ENCODE peak calls at places on chromosome X, in ten cellular contexts. V, B, M, A, E, U, Z, P, R and H are unnamed samples.

GRCh38 chrX:9576059-9576458 is 111.2 kb downstream of the TBL1X start:
- DNase-seq in V (no peak), B (no peak), M (no peak), A (no peak), E (no peak), U (no peak), Z (no peak), P (no peak), R (no peak), H (no peak)

GRCh38 chrX:70208479-70208878 is 26.0 kb upstream of the AWAT1 start:
- DNase-seq in V (no peak), B (no peak), M (no peak), A (no peak), E (no peak), U (no peak), Z (no peak), P (no peak), R (no peak), H (no peak)

GRCh38 chrX:99549381-99549780 is 860.7 kb downstream of the PCDH19 start:
- DNase-seq in V (no peak), B (no peak), M (no peak), A (no peak), E (no peak), U (no peak), Z (no peak), P (no peak), R (no peak), H (no peak)

GRCh38 chrX:53356186-53356585 is 66.3 kb downstream of the SMC1A start:
- DNase-seq in V (no peak), B (no peak), M (peak; percentile 21), A (no peak), E (no peak), U (peak; percentile 40), Z (no peak), P (peak; percentile 78), R (no peak), H (no peak)

GRCh38 chrX:53440631-53441517 is 6.7 kb upstream of the HSD17B10 start:
- DNase-seq in V (no peak), B (peak; percentile 72), M (peak; percentile 48), A (peak; percentile 59), E (peak; percentile 53), U (peak; percentile 27), Z (peak; percentile 82), P (no peak), R (peak; percentile 83), H (peak; percentile 92)

GRCh38 chrX:56728752-56729151 is 291 bp upstream of the NBDY start:
- DNase-seq in V (no peak), B (peak; percentile 20), M (peak; percentile 55), A (no peak), E (no peak), U (no peak), Z (no peak), P (no peak), R (no peak), H (no peak)

GRCh38 chrX:66008403-66008970 is 31.4 kb downstream of the VSIG4 start:
- DNase-seq in V (no peak), B (no peak), M (no peak), A (no peak), E (no peak), U (no peak), Z (no peak), P (no peak), R (no peak), H (no peak)

GRCh38 chrX:13903405-13903804 is 86.5 kb upstream of the GPM6B start:
- DNase-seq in V (no peak), B (no peak), M (no peak), A (no peak), E (no peak), U (no peak), Z (no peak), P (no peak), R (no peak), H (no peak)

GRCh38 chrX:8191022-8191421 is 20.0 kb upstream of the VCX2 start:
- DNase-seq in V (no peak), B (peak; percentile 65), M (no peak), A (no peak), E (no peak), U (no peak), Z (no peak), P (no peak), R (peak; percentile 50), H (no peak)

GRCh38 chrX:13087322-13088154 is 43.1 kb upstream of the FAM9C start:
- DNase-seq in V (peak; percentile 99), B (peak; percentile 45), M (peak; percentile 39), A (no peak), E (no peak), U (no peak), Z (no peak), P (no peak), R (no peak), H (no peak)

GRCh38 chrX:21723097-21723496 is 34.8 kb downstream of the SMPX start:
- DNase-seq in V (no peak), B (no peak), M (no peak), A (no peak), E (no peak), U (no peak), Z (no peak), P (no peak), R (no peak), H (no peak)

GRCh38 chrX:149074429-149074828 is 430.7 kb downstream of the IDS start:
- DNase-seq in V (peak; percentile 7), B (no peak), M (no peak), A (peak; percentile 13), E (no peak), U (no peak), Z (no peak), P (no peak), R (peak; percentile 32), H (no peak)

GRCh38 chrX:96685205-96686099 is 810 bp downstream of the DIAPH2 start:
- DNase-seq in V (no peak), B (peak; percentile 45), M (peak; percentile 42), A (no peak), E (peak; percentile 35), U (peak; percentile 39), Z (peak; percentile 66), P (no peak), R (peak; percentile 55), H (peak; percentile 68)

GRCh38 chrX:125646195-125646594 is 326.5 kb downstream of the TEX13C start:
- DNase-seq in V (no peak), B (no peak), M (peak; percentile 6), A (no peak), E (no peak), U (no peak), Z (no peak), P (no peak), R (no peak), H (no peak)

GRCh38 chrX:115058276-115058675 is 40.9 kb upstream of the IL13RA2 start:
- DNase-seq in V (no peak), B (no peak), M (no peak), A (no peak), E (no peak), U (no peak), Z (no peak), P (no peak), R (no peak), H (peak; percentile 58)

DNA sequence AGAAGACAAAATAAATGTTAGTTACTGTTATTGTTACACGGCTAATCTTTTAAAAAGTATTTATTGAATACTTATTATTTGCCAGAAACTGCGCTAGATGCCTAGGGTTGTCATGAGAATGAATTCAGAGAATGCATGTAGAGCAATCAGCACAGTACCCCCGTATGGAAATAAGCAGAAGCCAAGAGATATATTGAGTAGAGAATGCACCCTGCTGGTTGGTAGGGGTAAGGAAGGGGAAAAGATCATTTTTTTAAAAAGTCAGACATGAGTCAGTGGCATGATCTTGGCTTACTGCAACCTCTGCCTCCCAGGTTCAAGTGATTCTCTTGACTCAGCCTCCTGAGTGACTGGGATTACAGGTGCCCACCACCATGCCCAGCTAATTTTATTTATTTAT is 13.1 kb upstream of the DRP2 start:
- DNase-seq in V (no peak), B (no peak), M (peak; percentile 41), A (no peak), E (no peak), U (peak; percentile 58), Z (no peak), P (peak; percentile 30), R (no peak), H (no peak)
- TF ChIP-seq EP300 in V (no peak), B (no peak), M (no peak), A (no peak), E (no peak), U (no peak), Z (no peak), P (no peak), R (no peak), H (no peak)

GRCh38 chrX:137198040-137198439 is 164.2 kb upstream of the GPR101 start:
- DNase-seq in V (no peak), B (no peak), M (no peak), A (no peak), E (no peak), U (no peak), Z (no peak), P (no peak), R (no peak), H (no peak)

GRCh38 chrX:137195991-137196390 is 162.2 kb upstream of the GPR101 start:
- DNase-seq in V (no peak), B (no peak), M (no peak), A (no peak), E (no peak), U (no peak), Z (no peak), P (no peak), R (no peak), H (no peak)

GRCh38 chrX:137195296-137195695 is 161.5 kb upstream of the GPR101 start:
- DNase-seq in V (no peak), B (no peak), M (no peak), A (no peak), E (no peak), U (no peak), Z (no peak), P (no peak), R (no peak), H (no peak)

DNA sequence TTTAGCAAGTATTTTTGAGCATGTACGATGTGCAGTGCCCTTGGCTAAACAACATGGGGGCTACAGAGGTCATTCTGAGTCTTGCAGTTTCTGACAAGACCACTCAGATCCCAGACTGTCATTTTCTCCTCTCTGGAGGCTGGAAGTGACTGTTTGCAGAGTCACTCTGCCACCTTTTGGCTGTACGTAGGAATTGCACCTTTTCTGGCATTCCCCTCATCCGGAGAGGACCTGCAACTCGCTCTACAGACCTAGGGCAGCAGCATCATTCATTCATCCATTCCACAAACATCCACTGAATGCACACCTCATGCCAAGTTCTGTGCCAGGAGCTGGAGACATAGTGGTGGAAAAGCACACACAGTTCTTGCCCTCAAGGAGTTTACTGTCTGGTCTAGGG is 160.4 kb upstream of the GPR101 start:
- DNase-seq in V (peak; percentile 1), B (no peak), M (peak; percentile 42), A (no peak), E (peak; percentile 27), U (peak; percentile 16), Z (no peak), P (peak; percentile 5), R (no peak), H (no peak)
- TF ChIP-seq CTCF in V (peak; percentile 54), B (peak; percentile 18), M (peak; percentile 29), A (no peak), E (peak; percentile 48), U (peak; percentile 60), Z (no peak), P (peak; percentile 71), R (no peak), H (no peak)

GRCh38 chrX:101377542-101377941 is 8.4 kb downstream of the BTK start:
- DNase-seq in V (no peak), B (no peak), M (no peak), A (no peak), E (no peak), U (no peak), Z (no peak), P (no peak), R (no peak), H (no peak)
- H3K4me1 ChIP-seq in V (no peaks in the 10 kb centered on the region), B (no peaks in the 10 kb centered on the region), M (no peaks in the 10 kb centered on the region), A (no peaks in the 10 kb centered on the region), E (no peaks in the 10 kb centered on the region), U (no peaks in the 10 kb centered on the region), Z (no peaks in the 10 kb centered on the region), P (peaks cover 5% of the 10 kb centered on the region), R (no peaks in the 10 kb centered on the region), H (no peaks in the 10 kb centered on the region)

GRCh38 chrX:136525738-136526606 is 6.0 kb upstream of the VGLL1 start:
- DNase-seq in V (no peak), B (peak; percentile 74), M (peak; percentile 20), A (peak; percentile 14), E (peak; percentile 76), U (no peak), Z (peak; percentile 81), P (no peak), R (peak; percentile 36), H (peak; percentile 95)
- TF ChIP-seq EP300 in V (no peak), B (no peak), M (no peak), A (no peak), E (no peak), U (no peak), Z (no peak), P (no peak), R (no peak), H (no peak)